ENCODE peak calls at places on chromosomes 13 and 19, in eight cellular contexts. F is body of pancreas, P is heart right ventricle, U is left ventricle myocardium inferior, Y is heart left ventricle, H is thoracic aorta, C is PC-3, K is AG04450. L is an unnamed sample.

GRCh38 chr13:42990147-42990990 is 1.7 kb downstream of the EPSTI1 start:
- DNase-seq in Y (no peak), C (no peak), F (no peak), H (no peak), P (no peak), U (no peak), K (no peak), L (no peak)

GRCh38 chr13:23750383-23751121 is 138.6 kb downstream of the MIPEP start:
- DNase-seq in H (no peak), U (no peak), K (no peak), P (no peak), C (peak; percentile 78), F (no peak), Y (no peak), L (no peak)

GRCh38 chr13:78608705-78609463 is 5.5 kb upstream of the POU4F1 start:
- DNase-seq in Y (no peak), C (no peak), U (no peak), F (no peak), K (no peak), H (no peak), P (no peak), L (peak; percentile 67)

GRCh38 chr13:112769615-112770014 is 79.8 kb downstream of the ATP11A start:
- DNase-seq in Y (no peak), K (no peak), H (no peak), F (no peak), P (no peak), U (no peak), C (no peak), L (no peak)

GRCh38 chr13:45989607-45990006 is 62.9 kb downstream of the ZC3H13 start:
- DNase-seq in U (no peak), P (no peak), H (no peak), Y (no peak), K (peak; percentile 34), C (no peak), F (no peak), L (no peak)

GRCh38 chr13:41590643-41591042 is 133.3 kb downstream of the RGCC start:
- DNase-seq in C (peak; percentile 72), K (no peak), U (no peak), Y (no peak), F (no peak), P (no peak), H (no peak), L (no peak)

GRCh38 chr13:28530729-28531194 is 35.8 kb upstream of the FLT1 start:
- DNase-seq in C (peak; percentile 4), Y (no peak), K (no peak), H (no peak), P (no peak), U (no peak), F (no peak), L (no peak)

GRCh38 chr13:97254809-97255208 is 32.7 kb downstream of the MBNL2 start:
- DNase-seq in C (peak; percentile 79), K (no peak), F (no peak), U (no peak), Y (no peak), H (no peak), P (no peak), L (no peak)

GRCh38 chr13:38265135-38265497 is 84.5 kb upstream of the UFM1 start:
- DNase-seq in U (no peak), P (no peak), F (no peak), K (no peak), C (no peak), H (no peak), Y (no peak), L (peak; percentile 45)

GRCh38 chr19:44003461-44004134 is 841 bp downstream of the ZNF230 start:
- DNase-seq in P (peak; percentile 15), H (no peak), Y (no peak), C (no peak), U (no peak), F (no peak), K (no peak), L (peak; percentile 60)

GRCh38 chr19:11208526-11209471 is 11.5 kb upstream of the KANK2 start:
- DNase-seq in F (no peak), Y (no peak), K (no peak), H (no peak), C (no peak), U (no peak), P (no peak), L (no peak)

GRCh38 chr13:24652346-24652745 is 27.9 kb upstream of the ATP12A start:
- DNase-seq in C (no peak), F (no peak), Y (no peak), P (no peak), U (no peak), K (no peak), H (no peak), L (no peak)

GRCh38 chr19:6402834-6403608 is 10.1 kb upstream of the GTF2F1 start:
- DNase-seq in Y (no peak), P (no peak), K (peak; percentile 45), H (no peak), F (peak; percentile 50), C (no peak), U (no peak), L (no peak)

GRCh38 chr13:111368091-111368490 is 47.6 kb downstream of the TEX29 start:
- DNase-seq in H (no peak), K (no peak), F (no peak), U (no peak), C (no peak), Y (no peak), P (no peak), L (no peak)

GRCh38 chr13:37878921-37879320 is 9.3 kb upstream of the TRPC4 start:
- DNase-seq in C (no peak), U (no peak), K (no peak), H (no peak), F (no peak), P (no peak), Y (no peak), L (no peak)

GRCh38 chr13:28729541-28729940 is 10.8 kb upstream of the SLC46A3 start:
- DNase-seq in P (no peak), F (no peak), C (no peak), Y (no peak), U (no peak), H (no peak), K (no peak), L (no peak)

GRCh38 chr13:106610511-106610910 is 42.6 kb upstream of the ARGLU1 start:
- DNase-seq in U (no peak), P (no peak), F (no peak), H (no peak), K (peak; percentile 15), C (peak; percentile 56), Y (no peak), L (no peak)

GRCh38 chr13:51833980-51834379 is 11.0 kb downstream of the TMEM272 start:
- DNase-seq in C (no peak), U (no peak), Y (no peak), H (no peak), F (no peak), P (no peak), K (no peak), L (no peak)

GRCh38 chr13:51834581-51835158 is 10.3 kb downstream of the TMEM272 start:
- DNase-seq in U (no peak), F (no peak), K (no peak), Y (no peak), H (no peak), C (no peak), P (no peak), L (no peak)

GRCh38 chr13:51829236-51829899 is 15.6 kb downstream of the TMEM272 start:
- DNase-seq in U (no peak), F (no peak), P (no peak), Y (no peak), H (no peak), K (no peak), C (no peak), L (no peak)

GRCh38 chr13:51832471-51833152 is 12.4 kb downstream of the TMEM272 start:
- DNase-seq in C (peak; percentile 17), U (no peak), Y (peak; percentile 47), F (peak; percentile 51), P (peak; percentile 57), H (no peak), K (no peak), L (peak; percentile 68)

DNA sequence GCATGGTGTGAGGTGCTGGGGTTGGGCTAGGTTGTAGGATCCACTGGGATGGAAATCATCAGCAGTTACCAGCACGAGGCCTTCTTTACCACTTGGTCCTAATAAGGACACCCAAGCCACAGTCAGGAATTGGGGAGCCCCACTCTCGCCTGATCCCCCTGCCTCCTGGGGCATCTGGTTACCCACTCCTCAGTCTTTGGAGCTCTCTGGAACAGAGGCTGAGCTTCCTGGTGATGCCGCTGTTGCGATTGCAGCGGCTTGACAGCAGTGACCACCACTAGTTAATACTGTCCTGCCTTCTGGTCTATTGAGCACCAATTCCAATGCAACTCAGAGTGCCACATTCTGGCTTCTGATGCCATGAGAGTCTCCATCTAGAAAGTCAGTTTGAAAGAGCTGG is 13.5 kb downstream of the TMEM272 start:
- DNase-seq in Y (no peak), P (no peak), U (no peak), K (no peak), F (no peak), H (no peak), C (no peak), L (no peak)
- H3K4me3 ChIP-seq in Y (no peak overlapping the region), P (no peak overlapping the region), U (no peak overlapping the region), K (no peak overlapping the region), F (no peak overlapping the region), H (no peak overlapping the region), C (no peak overlapping the region), L (no peak overlapping the region)

DNA sequence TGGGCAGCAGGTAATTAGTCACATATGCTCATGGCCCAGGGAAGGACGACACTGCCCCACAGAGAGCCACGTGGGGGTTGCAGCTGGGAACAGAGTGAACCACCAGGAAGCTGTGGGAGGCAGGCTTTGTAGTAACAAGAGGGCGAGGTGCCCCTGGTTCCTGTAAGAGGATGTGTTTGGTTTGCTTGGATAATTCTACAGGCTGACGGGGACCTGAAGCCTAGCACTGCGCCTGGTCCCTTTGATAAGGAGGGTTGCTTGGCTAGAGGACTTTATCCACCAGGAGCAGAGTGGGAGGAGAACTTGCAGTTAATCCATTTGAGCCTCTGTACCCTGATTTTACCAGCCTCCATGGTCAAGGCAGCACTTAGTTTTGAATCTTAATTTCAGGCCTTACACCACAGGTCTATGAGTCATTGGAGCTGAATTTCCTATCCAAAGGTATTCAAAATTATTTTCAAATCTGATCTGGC is 67.4 kb upstream of the CLDN10 start:
- DNase-seq in Y (no peak), C (peak; percentile 27), K (no peak), P (no peak), F (no peak), U (no peak), H (no peak), L (no peak)
- TF ChIP-seq CTCF in Y (no peak), C (no peak), K (no peak), P (no peak), F (no peak), U (no peak), H (no peak), L (peak; percentile 41)

DNA sequence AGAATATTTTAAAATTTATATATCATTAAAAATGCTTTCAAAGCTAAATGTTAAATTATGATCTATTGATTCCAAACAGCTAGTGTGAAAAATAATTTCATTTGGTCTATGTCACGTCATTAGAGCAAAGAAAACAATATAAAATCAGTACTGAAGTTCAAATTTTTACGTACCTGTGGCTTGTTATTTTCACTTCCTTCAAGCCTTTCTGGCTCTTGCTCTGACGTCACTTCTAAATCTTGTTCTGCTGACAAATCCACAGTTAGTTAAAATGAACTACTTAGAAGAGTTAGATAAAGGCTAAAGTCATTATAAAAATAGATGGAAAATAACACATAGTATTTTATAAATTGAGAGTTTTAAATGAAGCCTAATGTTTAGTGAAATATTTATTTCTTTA is 147.7 kb upstream of the TUBA3C start:
- DNase-seq in Y (no peak), H (no peak), F (no peak), P (no peak), C (no peak), U (no peak), K (no peak), L (no peak)
- H3K9me3 ChIP-seq in Y (no peaks in the 10 kb centered on the region), H (no peaks in the 10 kb centered on the region), F (no peaks in the 10 kb centered on the region), P (peaks cover 2% of the 10 kb centered on the region), C (no peaks in the 10 kb centered on the region), U (peaks cover 10% of the 10 kb centered on the region), K (peaks cover 8% of the 10 kb centered on the region), L (peaks cover 65% of the 10 kb centered on the region)

GRCh38 chr19:42270346-42271044 is 1.4 kb downstream of the CIC start:
- DNase-seq in H (no peak), C (peak; percentile 57), P (peak; percentile 50), U (no peak), F (peak; percentile 69), K (no peak), Y (peak; percentile 54), L (no peak)
- H3K4me3 ChIP-seq in H (peak overlapping the region; percentile 78), C (peak overlapping the region; percentile 79), P (peak overlapping the region; percentile 56), U (peak overlapping the region; percentile 71), F (peak overlapping the region; percentile 93), K (peak overlapping the region; percentile 89), Y (peak overlapping the region; percentile 69), L (peak overlapping the region; percentile 88)

L was measured in endodermal cell.